ENCODE peak calls at places on chromosomes 1 and 21, in six cellular contexts. S, A, E, H, C and T are unnamed samples.

GRCh38 chr21:45975017-45975595 is 6.5 kb upstream of the COL6A1 start:
- DNase-seq in H (peak), S (no peak), E (no peak), A (no peak), C (no peak), T (no peak)

GRCh38 chr1:183023146-183023600 is at the start of gene LAMC1:
- DNase-seq in H (peak), A (peak), E (peak), S (peak), C (no peak), T (peak)

GRCh38 chr1:905071-905749 is 18.5 kb upstream of the SAMD11 start:
- DNase-seq in E (no peak), A (no peak), C (no peak), S (no peak), H (no peak), T (no peak)

GRCh38 chr1:74280642-74281396 is 45.6 kb downstream of the TNNI3K start:
- DNase-seq in H (no peak), A (no peak), S (no peak), E (no peak), C (no peak), T (no peak)

GRCh38 chr1:110465038-110465813 is 14.3 kb downstream of the PROK1 start:
- DNase-seq in A (no peak), E (no peak), H (no peak), S (no peak), C (no peak), T (no peak)

GRCh38 chr1:164602480-164603093 is 43.6 kb downstream of the PBX1 start:
- DNase-seq in A (no peak), E (no peak), H (peak), S (no peak), C (no peak), T (peak)

GRCh38 chr21:31667639-31668038 is 8.1 kb downstream of the SOD1 start:
- DNase-seq in A (no peak), E (no peak), H (no peak), S (no peak), C (no peak), T (no peak)

GRCh38 chr1:75794382-75794781 is 2.3 kb upstream of the MSH4 start:
- DNase-seq in A (no peak), S (no peak), E (no peak), H (no peak), C (no peak), T (no peak)

GRCh38 chr1:7589080-7589735 is 181.9 kb upstream of the VAMP3 start:
- DNase-seq in E (no peak), H (no peak), C (no peak), S (no peak), A (no peak), T (no peak)

GRCh38 chr1:58089898-58090535 is 456.5 kb downstream of the OMA1 start:
- DNase-seq in E (peak), C (no peak), A (no peak), H (no peak), S (no peak), T (no peak)

GRCh38 chr21:38376235-38376634 is 119.4 kb downstream of the KCNJ15 start:
- DNase-seq in S (no peak), A (no peak), C (no peak), E (no peak), H (no peak), T (no peak)

GRCh38 chr1:51517361-51518032 is 1.6 kb downstream of the EPS15 start:
- DNase-seq in H (peak), A (no peak), C (no peak), S (peak), E (no peak), T (no peak)

GRCh38 chr1:12057382-12057781 is 5.7 kb upstream of the TNFRSF8 start:
- DNase-seq in S (no peak), C (no peak), E (no peak), A (no peak), H (peak), T (no peak)

GRCh38 chr1:177088974-177089373 is 75.5 kb downstream of the ASTN1 start:
- DNase-seq in S (no peak), H (no peak), A (no peak), E (no peak), C (no peak), T (no peak)

GRCh38 chr1:204742676-204743075 is 57.1 kb upstream of the LRRN2 start:
- DNase-seq in H (no peak), C (no peak), E (no peak), S (no peak), A (no peak), T (no peak)

GRCh38 chr1:14778882-14779594 is 180.6 kb downstream of the KAZN start:
- DNase-seq in C (no peak), E (peak), S (peak), H (peak), A (peak), T (peak)

GRCh38 chr1:12249181-12249580 is 19.4 kb downstream of the VPS13D start:
- DNase-seq in H (peak), C (no peak), S (no peak), A (no peak), E (no peak), T (no peak)

GRCh38 chr1:205782627-205783470 is 7.6 kb upstream of the RAB29 start:
- DNase-seq in S (no peak), C (no peak), H (no peak), A (no peak), E (no peak), T (no peak)

GRCh38 chr21:39908265-39908923 is 41.2 kb downstream of the PCP4 start:
- DNase-seq in S (no peak), A (no peak), C (no peak), E (no peak), H (no peak), T (no peak)

GRCh38 chr1:5882367-5883128 is 109.7 kb downstream of the NPHP4 start:
- DNase-seq in C (no peak), E (no peak), S (no peak), H (no peak), A (no peak), T (no peak)

GRCh38 chr1:196466656-196467055 is 141.6 kb downstream of the KCNT2 start:
- DNase-seq in A (no peak), H (peak), E (no peak), C (no peak), S (no peak), T (no peak)

GRCh38 chr1:81670286-81670685 is 130.4 kb upstream of the ADGRL2 start:
- DNase-seq in C (no peak), H (peak), E (no peak), A (no peak), S (peak), T (no peak)

GRCh38 chr1:227899820-227900449 is 47.8 kb downstream of the WNT9A start:
- DNase-seq in C (no peak), S (no peak), E (no peak), A (no peak), H (no peak), T (no peak)

DNA sequence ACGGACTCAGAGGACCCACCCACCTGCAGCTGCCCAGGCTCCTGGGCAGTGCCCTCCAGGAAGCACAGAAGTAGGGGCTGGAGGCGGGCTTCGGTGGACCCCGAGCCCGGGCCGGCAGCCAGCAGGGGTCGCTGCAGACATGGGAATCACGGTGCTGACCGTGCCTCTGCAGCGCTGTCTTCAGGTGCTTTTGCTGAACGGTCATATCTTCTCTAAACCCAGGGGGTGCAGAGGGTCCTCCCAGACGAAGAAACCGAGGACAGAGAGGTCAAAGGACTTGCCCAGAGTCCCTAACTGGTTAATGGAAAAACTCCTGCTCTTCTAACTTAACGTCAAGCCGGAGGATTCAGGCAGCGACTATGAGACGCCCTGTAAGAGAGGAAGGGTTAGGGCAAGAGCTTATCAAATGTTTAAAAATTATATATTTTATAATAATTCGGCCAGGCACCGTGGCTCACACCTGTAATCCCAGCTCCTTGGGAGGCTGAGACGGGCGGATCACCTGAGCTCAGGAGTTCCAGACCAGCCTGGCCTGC is 21.5 kb upstream of the LEFTY2 start:
- DNase-seq in S (peak), A (peak), E (peak), C (no peak), H (no peak), T (peak)
- TF ChIP-seq BHLHE40 in S (no peak), A (peak), E (no peak), C (no peak), H (no peak), T (no peak)

DNA sequence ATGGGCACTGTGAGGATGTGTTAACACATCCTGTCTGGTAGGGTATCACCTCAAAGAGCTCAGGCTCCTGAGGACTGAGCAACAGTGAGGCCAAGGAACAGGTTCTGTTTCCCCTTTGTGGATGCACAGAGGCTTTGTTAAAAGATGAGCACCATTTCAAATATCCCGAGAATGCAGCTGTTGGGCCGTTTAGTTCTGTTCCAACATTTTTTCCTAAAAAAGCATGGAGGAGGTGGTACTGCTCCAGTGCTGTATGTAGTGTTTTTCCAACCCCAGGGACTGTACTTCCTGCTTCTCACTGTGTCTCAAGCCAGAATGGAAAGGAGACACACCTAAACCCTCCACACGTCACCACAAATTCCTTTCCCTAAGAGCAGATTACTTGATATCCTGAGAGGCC is 53.8 kb upstream of the BCL10 start:
- DNase-seq in C (no peak), A (no peak), S (no peak), H (peak), E (peak), T (no peak)
- TF ChIP-seq BHLHE40 in C (no peak), A (no peak), S (no peak), H (no peak), E (no peak), T (no peak)

GRCh38 chr21:34602061-34602460 is 12.9 kb downstream of the RCAN1 start:
- DNase-seq in E (no peak), A (no peak), C (no peak), S (no peak), H (no peak), T (no peak)

GRCh38 chr21:34595457-34595856 is 19.5 kb downstream of the RCAN1 start:
- DNase-seq in E (peak), H (no peak), A (no peak), S (no peak), C (no peak), T (no peak)

GRCh38 chr21:34599534-34600101 is 15.3 kb downstream of the RCAN1 start:
- DNase-seq in H (no peak), C (no peak), E (no peak), A (no peak), S (no peak), T (no peak)

GRCh38 chr21:34596561-34597271 is 18.2 kb downstream of the RCAN1 start:
- DNase-seq in S (no peak), A (no peak), E (no peak), C (no peak), H (no peak), T (no peak)

GRCh38 chr21:34598931-34599400 is 15.9 kb downstream of the RCAN1 start:
- DNase-seq in H (peak), E (no peak), S (no peak), C (no peak), A (no peak), T (no peak)
- TF ChIP-seq BHLHE40 in H (no peak), E (no peak), S (no peak), C (no peak), A (no peak), T (no peak)

GRCh38 chr1:152461544-152461943 is 47.5 kb upstream of the CRNN start:
- DNase-seq in S (no peak), C (no peak), E (peak), H (peak), A (peak), T (peak)
- TF ChIP-seq BHLHE40 in S (no peak), C (no peak), E (no peak), H (no peak), A (no peak), T (no peak)